ENCODE peak calls at places on chromosomes 16 and 17, in five cellular contexts. C is PC-3; K is lower lobe of right lung; J is cardiac muscle cell; O is CD8-positive, alpha-beta T cell. H is an unnamed sample. For H3K27me3, the result is how much of the 10 kb centered on the place peaks cover.

GRCh38 chr17:63702616-63703015 is 2.7 kb upstream of the LIMD2 start:
- DNase-seq in C (no peak), J (no peak), K (no peak), O (no peak), H (no peak)

GRCh38 chr16:89322381-89323119 is 105.0 kb downstream of the ZNF778 start:
- DNase-seq in K (peak), J (peak), C (peak), O (no peak), H (peak)

GRCh38 chr17:9090641-9091096 is 69.4 kb downstream of the NTN1 start:
- DNase-seq in K (no peak), O (no peak), J (no peak), C (no peak), H (no peak)

GRCh38 chr16:88569614-88569984 is 604 bp upstream of the ZC3H18 start:
- DNase-seq in K (peak), J (no peak), O (peak), C (no peak), H (no peak)

GRCh38 chr17:38915639-38915995 is 9.8 kb upstream of the LASP1NB start:
- DNase-seq in C (no peak), K (no peak), O (no peak), J (no peak), H (no peak)

GRCh38 chr17:6506679-6507231 is 49.6 kb downstream of the PITPNM3 start:
- DNase-seq in J (no peak), K (peak), O (no peak), C (peak), H (peak)

GRCh38 chr16:3745751-3746355 is 28.5 kb upstream of the TRAP1 start:
- DNase-seq in O (no peak), K (no peak), C (no peak), J (no peak), H (no peak)

GRCh38 chr17:50051082-50051576 is 4.8 kb upstream of the ITGA3 start:
- DNase-seq in J (no peak), C (peak), K (no peak), O (no peak), H (peak)

GRCh38 chr16:77191259-77191969 is 424 bp downstream of the MON1B start:
- DNase-seq in K (peak), C (no peak), O (peak), J (no peak), H (no peak)

GRCh38 chr16:85436207-85436606 is 176.9 kb upstream of the GSE1 start:
- DNase-seq in K (no peak), J (no peak), C (no peak), O (no peak), H (no peak)

GRCh38 chr17:78537217-78537860 is 39.9 kb downstream of the DNAH17 start:
- DNase-seq in J (no peak), O (no peak), K (no peak), C (no peak), H (peak)

GRCh38 chr16:23072769-23073549 is 76.3 kb downstream of the USP31 start:
- DNase-seq in K (no peak), O (no peak), C (peak), J (no peak), H (peak)

GRCh38 chr17:48597775-48598631 is 4.4 kb upstream of the HOXB5 start:
- DNase-seq in J (no peak), K (peak), C (peak), O (no peak), H (no peak)

GRCh38 chr17:78820841-78821240 is 19.8 kb downstream of the USP36 start:
- DNase-seq in O (no peak), J (no peak), C (no peak), K (peak), H (no peak)

GRCh38 chr17:70366421-70366820 is 197.1 kb downstream of the KCNJ2 start:
- DNase-seq in O (no peak), C (no peak), J (no peak), K (no peak), H (no peak)

GRCh38 chr16:4324871-4325740 is 9.2 kb downstream of the GLIS2 start:
- DNase-seq in C (no peak), J (no peak), O (no peak), K (no peak), H (no peak)

GRCh38 chr16:83826146-83826913 is 18.6 kb downstream of the HSBP1 start:
- DNase-seq in O (peak), J (peak), K (peak), C (peak), H (peak)

GRCh38 chr16:25065899-25066298 is 45.6 kb upstream of the LCMT1 start:
- DNase-seq in O (no peak), C (no peak), K (no peak), J (no peak), H (no peak)

GRCh38 chr17:18076941-18077340 is 10.8 kb upstream of the DRG2 start:
- DNase-seq in J (no peak), K (no peak), C (no peak), O (no peak), H (no peak)

GRCh38 chr17:69945698-69946185 is 129.3 kb upstream of the KCNJ16 start:
- DNase-seq in K (no peak), O (no peak), J (peak), C (no peak), H (no peak)

GRCh38 chr17:81701288-81702071 is 1.7 kb upstream of the MRPL12 start:
- DNase-seq in O (no peak), C (peak), K (no peak), J (no peak), H (no peak)

GRCh38 chr17:64384253-64385186 is 6.1 kb downstream of the PECAM1 start:
- DNase-seq in C (peak), O (no peak), K (no peak), J (no peak), H (no peak)

GRCh38 chr16:30068750-30069574 is 3.4 kb downstream of the ALDOA start:
- DNase-seq in C (peak), J (peak), K (no peak), O (peak), H (peak)

GRCh38 chr17:48718162-48718780 is 4.0 kb downstream of the PRAC1 start:
- DNase-seq in C (peak), O (no peak), K (no peak), J (peak), H (no peak)

DNA sequence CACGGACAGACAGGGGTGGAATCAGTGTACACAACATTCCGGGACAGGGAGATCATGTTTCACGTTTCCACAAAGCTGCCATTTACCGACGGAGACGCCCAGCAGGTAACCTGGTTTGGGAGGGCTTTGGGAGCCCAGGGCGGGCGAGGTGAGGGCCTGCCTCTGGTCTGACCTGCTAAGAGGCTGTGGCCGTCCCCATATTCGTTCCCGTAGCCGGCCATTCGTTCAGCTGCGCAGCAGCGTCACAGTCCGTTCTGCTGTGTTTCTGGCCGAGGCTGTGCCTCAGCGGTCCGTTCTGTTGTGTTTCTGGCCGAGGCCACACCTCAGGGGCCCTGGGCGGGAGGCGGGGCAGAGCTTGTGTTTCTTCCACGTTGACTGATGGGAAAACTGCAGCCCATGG is 68.0 kb downstream of the OR1D5 start:
- DNase-seq in C (no peak), J (no peak), O (no peak), K (no peak), H (no peak)
- H3K4me3 ChIP-seq in C (no peak), J (no peak), O (no peak), K (no peak), H (no peak)

DNA sequence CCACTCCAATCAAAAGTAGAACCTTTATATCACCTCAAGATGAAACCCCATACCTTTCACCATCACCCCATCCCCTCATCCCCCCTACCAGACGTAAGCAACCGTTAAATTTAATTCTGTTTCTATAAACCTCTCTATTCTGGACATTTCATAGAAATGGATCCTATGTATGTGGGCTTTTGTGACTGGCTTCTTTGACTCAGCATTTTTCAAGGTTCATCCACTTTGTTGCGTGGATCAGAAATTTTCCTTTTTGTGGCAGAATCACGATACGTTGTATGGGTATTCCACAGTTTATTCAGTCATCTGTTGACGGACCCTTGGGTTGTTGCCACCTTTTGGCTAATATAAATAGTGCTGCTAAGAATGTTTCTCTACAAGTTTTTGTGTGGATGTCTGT is 8.6 kb downstream of the PLCG2 start:
- DNase-seq in C (no peak), O (no peak), J (no peak), K (no peak), H (no peak)
- TF ChIP-seq CTCF in C (no peak), O (no peak), J (no peak), K (no peak), H (no peak)

DNA sequence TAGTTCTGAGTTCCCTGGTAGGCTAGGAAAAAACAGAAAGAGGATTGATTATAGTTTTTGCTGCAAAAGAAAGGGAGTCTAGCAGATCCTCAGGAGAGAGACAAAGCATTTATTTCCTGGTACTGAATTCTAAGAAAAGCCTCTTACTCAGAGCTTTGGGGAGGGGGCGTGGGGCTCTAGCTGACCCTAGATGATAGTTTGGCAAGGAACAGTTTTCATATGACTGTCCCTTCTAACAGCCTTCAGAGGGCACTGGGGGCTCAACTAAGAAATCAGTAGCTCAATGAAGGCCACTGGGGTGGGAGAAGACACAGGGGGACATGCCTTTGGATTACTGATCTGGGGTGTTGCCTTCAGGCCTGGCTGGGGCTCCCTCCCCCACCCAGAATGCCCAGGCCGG is 4.0 kb downstream of the CA7 start:
- DNase-seq in K (no peak), O (no peak), J (no peak), C (no peak), H (no peak)
- H3K27me3 ChIP-seq in K (under half), O (under half), J (under half), C (under half), H (under half)

DNA sequence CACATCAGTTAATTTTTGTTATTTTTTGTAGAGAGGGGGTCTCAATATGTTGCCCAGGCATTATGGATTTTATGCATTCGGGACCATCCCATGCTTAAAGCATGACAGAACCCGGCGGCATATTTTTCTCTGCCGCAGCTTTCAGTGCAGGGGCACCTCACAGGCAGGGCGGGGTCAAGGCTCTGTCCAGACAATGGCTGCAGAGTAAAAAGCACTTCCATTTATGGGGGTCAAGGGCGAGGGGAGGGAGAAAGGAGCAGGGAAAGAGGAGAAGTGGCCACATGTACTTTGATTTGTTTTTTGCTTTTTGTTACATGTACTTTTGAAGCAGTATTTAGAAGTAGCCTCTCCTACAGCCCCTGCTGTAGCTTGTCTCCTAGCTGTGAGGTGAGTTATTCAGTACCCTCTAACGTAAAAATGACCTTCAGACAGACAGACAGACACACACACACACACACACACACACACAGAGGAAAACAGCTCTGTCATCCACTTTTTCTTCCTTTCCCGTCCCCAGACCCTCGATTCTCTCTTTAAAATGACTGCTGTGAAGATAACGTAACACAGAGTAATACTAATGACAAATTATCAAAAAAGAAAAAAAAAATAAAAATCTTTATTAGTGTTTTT is 875 bp upstream of the SCPEP1 start:
- DNase-seq in C (no peak), J (peak), O (no peak), K (no peak), H (no peak)
- H3K4me3 ChIP-seq in C (peak), J (peak), O (peak), K (peak), H (no peak)

GRCh38 chr17:55750750-55751641 is at the start of gene PCTP:
- DNase-seq in C (peak), K (peak), J (peak), O (peak), H (peak)
- TF ChIP-seq CTCF in C (peak), K (peak), J (peak), O (no peak), H (peak)

DNA sequence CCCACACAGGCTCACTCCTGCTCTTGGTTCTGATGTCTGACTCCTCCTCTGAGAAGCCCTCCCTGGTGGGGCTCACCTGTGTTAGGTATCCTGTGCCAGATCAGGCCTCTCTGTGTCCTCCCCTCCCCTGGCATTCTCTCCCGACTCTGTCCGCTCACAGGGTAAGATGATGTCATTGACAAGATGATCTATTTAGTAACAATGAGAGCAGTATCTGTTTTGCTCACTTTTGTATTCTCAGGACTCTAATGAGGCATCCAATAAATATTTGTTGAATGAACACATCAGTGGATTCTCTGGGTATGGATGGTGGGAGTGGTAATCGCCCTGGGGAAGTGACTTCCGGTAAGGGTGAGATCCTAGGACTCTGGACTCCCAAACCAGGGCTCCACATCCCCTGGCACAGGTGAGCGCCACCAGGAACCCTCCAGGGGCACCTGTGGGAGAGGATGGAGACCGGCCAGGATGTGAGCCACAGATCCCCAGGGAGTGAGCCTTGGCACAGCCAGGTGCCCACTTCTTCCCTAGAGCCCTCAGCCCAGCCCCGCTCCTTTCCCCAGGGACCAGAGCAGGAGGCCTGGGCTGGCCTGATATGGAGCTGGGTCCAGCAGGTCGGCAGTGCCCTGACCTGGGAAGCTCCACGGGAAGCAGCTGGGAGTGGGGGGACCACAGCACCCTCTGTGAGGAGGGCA is 5.4 kb upstream of the HAP1 start:
- DNase-seq in O (no peak), K (no peak), C (peak), J (no peak), H (peak)
- H3K27me3 ChIP-seq in O (under half), K (under half), C (under half), J (under half), H (under half)

GRCh38 chr17:57603978-57604377 is 141.1 kb downstream of the CCDC182 start:
- DNase-seq in O (peak), K (peak), C (no peak), J (no peak), H (no peak)
- H3K4me3 ChIP-seq in O (peak), K (no peak), C (no peak), J (no peak), H (no peak)

GRCh38 chr16:87017388-87018012 is 299.7 kb downstream of the C16orf95 start:
- DNase-seq in C (peak), K (no peak), J (no peak), O (no peak), H (peak)
- TF ChIP-seq CTCF in C (peak), K (no peak), J (peak), O (no peak), H (no peak)